ENCODE peak calls at places on chromosomes 16 and 17, in ten cellular contexts. One of them, this sample, is unnamed.

GRCh38 chr17:63525190-63525946 is 2.2 kb downstream of the KCNH6 start:
- DNase-seq in H1: no peak
- DNase-seq in tibial nerve: no peak
- DNase-seq in uterus: no peak
- DNase-seq in HCT116: no peak
- DNase-seq in psoas muscle: no peak
- DNase-seq in transverse colon: no peak
- DNase-seq in CD8-positive, alpha-beta T cell: no peak
- DNase-seq in tibial artery: no peak
- DNase-seq in fibroblast of lung: no peak
- DNase-seq in this sample: no peak

GRCh38 chr17:12958786-12959185 is 59.0 kb downstream of the ELAC2 start:
- DNase-seq in H1: no peak
- DNase-seq in tibial nerve: no peak
- DNase-seq in uterus: no peak
- DNase-seq in HCT116: no peak
- DNase-seq in psoas muscle: no peak
- DNase-seq in transverse colon: no peak
- DNase-seq in CD8-positive, alpha-beta T cell: no peak
- DNase-seq in tibial artery: no peak
- DNase-seq in fibroblast of lung: no peak
- DNase-seq in this sample: no peak

GRCh38 chr17:43324205-43324893 is 74.4 kb upstream of the ARL4D start:
- DNase-seq in H1: no peak
- DNase-seq in tibial nerve: no peak
- DNase-seq in uterus: no peak
- DNase-seq in HCT116: no peak
- DNase-seq in psoas muscle: no peak
- DNase-seq in transverse colon: no peak
- DNase-seq in CD8-positive, alpha-beta T cell: no peak
- DNase-seq in tibial artery: no peak
- DNase-seq in fibroblast of lung: no peak
- DNase-seq in this sample: no peak

GRCh38 chr17:32757963-32758362 is 119.0 kb downstream of the MYO1D start:
- DNase-seq in H1: no peak
- DNase-seq in tibial nerve: no peak
- DNase-seq in uterus: no peak
- DNase-seq in HCT116: no peak
- DNase-seq in psoas muscle: no peak
- DNase-seq in transverse colon: no peak
- DNase-seq in CD8-positive, alpha-beta T cell: no peak
- DNase-seq in tibial artery: no peak
- DNase-seq in fibroblast of lung: no peak
- DNase-seq in this sample: no peak

GRCh38 chr17:27609606-27610303 is 21.2 kb upstream of the LGALS9 start:
- DNase-seq in H1: no peak
- DNase-seq in tibial nerve: no peak
- DNase-seq in uterus: no peak
- DNase-seq in HCT116: no peak
- DNase-seq in psoas muscle: no peak
- DNase-seq in transverse colon: peak; percentile 69
- DNase-seq in CD8-positive, alpha-beta T cell: no peak
- DNase-seq in tibial artery: no peak
- DNase-seq in fibroblast of lung: peak; percentile 31
- DNase-seq in this sample: no peak

GRCh38 chr16:84053237-84053636 is 10.6 kb upstream of the SLC38A8 start:
- DNase-seq in H1: no peak
- DNase-seq in tibial nerve: no peak
- DNase-seq in uterus: peak; percentile 0
- DNase-seq in HCT116: no peak
- DNase-seq in psoas muscle: no peak
- DNase-seq in transverse colon: peak; percentile 1
- DNase-seq in CD8-positive, alpha-beta T cell: no peak
- DNase-seq in tibial artery: no peak
- DNase-seq in fibroblast of lung: no peak
- DNase-seq in this sample: no peak

GRCh38 chr16:19808061-19808621 is 76.5 kb downstream of the GPRC5B start:
- DNase-seq in H1: no peak
- DNase-seq in tibial nerve: no peak
- DNase-seq in uterus: no peak
- DNase-seq in HCT116: no peak
- DNase-seq in psoas muscle: no peak
- DNase-seq in transverse colon: no peak
- DNase-seq in CD8-positive, alpha-beta T cell: no peak
- DNase-seq in tibial artery: no peak
- DNase-seq in fibroblast of lung: no peak
- DNase-seq in this sample: no peak

GRCh38 chr16:69798466-69798865 is 36.3 kb downstream of the WWP2 start:
- DNase-seq in H1: no peak
- DNase-seq in tibial nerve: no peak
- DNase-seq in uterus: no peak
- DNase-seq in HCT116: no peak
- DNase-seq in psoas muscle: no peak
- DNase-seq in transverse colon: no peak
- DNase-seq in CD8-positive, alpha-beta T cell: no peak
- DNase-seq in tibial artery: no peak
- DNase-seq in fibroblast of lung: peak; percentile 21
- DNase-seq in this sample: no peak

GRCh38 chr17:74737299-74738050 is 419 bp downstream of the RAB37 start:
- DNase-seq in H1: peak; percentile 85
- DNase-seq in tibial nerve: no peak
- DNase-seq in uterus: no peak
- DNase-seq in HCT116: peak; percentile 59
- DNase-seq in psoas muscle: no peak
- DNase-seq in transverse colon: peak; percentile 42
- DNase-seq in CD8-positive, alpha-beta T cell: no peak
- DNase-seq in tibial artery: no peak
- DNase-seq in fibroblast of lung: no peak
- DNase-seq in this sample: no peak

GRCh38 chr16:4709481-4709880 is 16.1 kb downstream of the NUDT16L1 start:
- DNase-seq in H1: no peak
- DNase-seq in tibial nerve: no peak
- DNase-seq in uterus: no peak
- DNase-seq in HCT116: no peak
- DNase-seq in psoas muscle: no peak
- DNase-seq in transverse colon: no peak
- DNase-seq in CD8-positive, alpha-beta T cell: no peak
- DNase-seq in tibial artery: no peak
- DNase-seq in fibroblast of lung: peak; percentile 74
- DNase-seq in this sample: no peak

GRCh38 chr17:7972131-7972785 is 30.2 kb upstream of the GUCY2D start:
- DNase-seq in H1: no peak
- DNase-seq in tibial nerve: no peak
- DNase-seq in uterus: no peak
- DNase-seq in HCT116: no peak
- DNase-seq in psoas muscle: no peak
- DNase-seq in transverse colon: no peak
- DNase-seq in CD8-positive, alpha-beta T cell: no peak
- DNase-seq in tibial artery: no peak
- DNase-seq in fibroblast of lung: peak; percentile 13
- DNase-seq in this sample: no peak

GRCh38 chr16:73231969-73232554 is 184.1 kb upstream of the ZFHX3 start:
- DNase-seq in H1: no peak
- DNase-seq in tibial nerve: no peak
- DNase-seq in uterus: peak; percentile 28
- DNase-seq in HCT116: no peak
- DNase-seq in psoas muscle: no peak
- DNase-seq in transverse colon: no peak
- DNase-seq in CD8-positive, alpha-beta T cell: no peak
- DNase-seq in tibial artery: no peak
- DNase-seq in fibroblast of lung: no peak
- DNase-seq in this sample: no peak

GRCh38 chr17:18270046-18270850 is 9.8 kb downstream of the MIEF2 start:
- DNase-seq in H1: no peak
- DNase-seq in tibial nerve: no peak
- DNase-seq in uterus: no peak
- DNase-seq in HCT116: no peak
- DNase-seq in psoas muscle: no peak
- DNase-seq in transverse colon: no peak
- DNase-seq in CD8-positive, alpha-beta T cell: no peak
- DNase-seq in tibial artery: no peak
- DNase-seq in fibroblast of lung: no peak
- DNase-seq in this sample: no peak

GRCh38 chr17:18270851-18271170 is 10.3 kb downstream of the MIEF2 start:
- DNase-seq in H1: no peak
- DNase-seq in tibial nerve: no peak
- DNase-seq in uterus: no peak
- DNase-seq in HCT116: no peak
- DNase-seq in psoas muscle: no peak
- DNase-seq in transverse colon: no peak
- DNase-seq in CD8-positive, alpha-beta T cell: no peak
- DNase-seq in tibial artery: no peak
- DNase-seq in fibroblast of lung: no peak
- DNase-seq in this sample: no peak

GRCh38 chr17:18263885-18264682 is 3.6 kb downstream of the MIEF2 start:
- DNase-seq in H1: no peak
- DNase-seq in tibial nerve: no peak
- DNase-seq in uterus: no peak
- DNase-seq in HCT116: no peak
- DNase-seq in psoas muscle: no peak
- DNase-seq in transverse colon: no peak
- DNase-seq in CD8-positive, alpha-beta T cell: no peak
- DNase-seq in tibial artery: no peak
- DNase-seq in fibroblast of lung: no peak
- DNase-seq in this sample: no peak

GRCh38 chr17:18267927-18268711 is 7.7 kb downstream of the MIEF2 start:
- DNase-seq in H1: no peak
- DNase-seq in tibial nerve: no peak
- DNase-seq in uterus: no peak
- DNase-seq in HCT116: no peak
- DNase-seq in psoas muscle: no peak
- DNase-seq in transverse colon: no peak
- DNase-seq in CD8-positive, alpha-beta T cell: no peak
- DNase-seq in tibial artery: no peak
- DNase-seq in fibroblast of lung: no peak
- DNase-seq in this sample: no peak

GRCh38 chr17:18267366-18267765 is 6.9 kb downstream of the MIEF2 start:
- DNase-seq in H1: no peak
- DNase-seq in tibial nerve: no peak
- DNase-seq in uterus: no peak
- DNase-seq in HCT116: no peak
- DNase-seq in psoas muscle: no peak
- DNase-seq in transverse colon: no peak
- DNase-seq in CD8-positive, alpha-beta T cell: no peak
- DNase-seq in tibial artery: no peak
- DNase-seq in fibroblast of lung: no peak
- DNase-seq in this sample: no peak
- H3K36me3 ChIP-seq in H1: peaks cover 3% of the 10 kb centered on the region
- H3K36me3 ChIP-seq in tibial nerve: no peaks in the 10 kb centered on the region
- H3K36me3 ChIP-seq in uterus: no peaks in the 10 kb centered on the region
- H3K36me3 ChIP-seq in HCT116: peaks cover 8% of the 10 kb centered on the region
- H3K36me3 ChIP-seq in psoas muscle: peaks cover 6% of the 10 kb centered on the region
- H3K36me3 ChIP-seq in transverse colon: no peaks in the 10 kb centered on the region
- H3K36me3 ChIP-seq in CD8-positive, alpha-beta T cell: peaks cover 13% of the 10 kb centered on the region
- H3K36me3 ChIP-seq in tibial artery: peaks cover 34% of the 10 kb centered on the region
- H3K36me3 ChIP-seq in fibroblast of lung: peaks cover 15% of the 10 kb centered on the region
- H3K36me3 ChIP-seq in this sample: peaks cover 28% of the 10 kb centered on the region

GRCh38 chr16:11735801-11736200 is 6.9 kb downstream of the TXNDC11 start:
- DNase-seq in H1: no peak
- DNase-seq in tibial nerve: no peak
- DNase-seq in uterus: no peak
- DNase-seq in HCT116: no peak
- DNase-seq in psoas muscle: peak; percentile 38
- DNase-seq in transverse colon: no peak
- DNase-seq in CD8-positive, alpha-beta T cell: no peak
- DNase-seq in tibial artery: no peak
- DNase-seq in fibroblast of lung: no peak
- DNase-seq in this sample: no peak
- H3K4me1 ChIP-seq in H1: peaks cover under 1% of the 10 kb centered on the region
- H3K4me1 ChIP-seq in tibial nerve: peaks cover 12% of the 10 kb centered on the region
- H3K4me1 ChIP-seq in uterus: peaks cover 8% of the 10 kb centered on the region
- H3K4me1 ChIP-seq in HCT116: peaks cover 3% of the 10 kb centered on the region
- H3K4me1 ChIP-seq in psoas muscle: peaks cover 67% of the 10 kb centered on the region
- H3K4me1 ChIP-seq in transverse colon: peaks cover 18% of the 10 kb centered on the region
- H3K4me1 ChIP-seq in CD8-positive, alpha-beta T cell: peaks cover 18% of the 10 kb centered on the region
- H3K4me1 ChIP-seq in tibial artery: peaks cover 51% of the 10 kb centered on the region
- H3K4me1 ChIP-seq in fibroblast of lung: peaks cover 3% of the 10 kb centered on the region
- H3K4me1 ChIP-seq in this sample: peaks cover 90% of the 10 kb centered on the region

DNA sequence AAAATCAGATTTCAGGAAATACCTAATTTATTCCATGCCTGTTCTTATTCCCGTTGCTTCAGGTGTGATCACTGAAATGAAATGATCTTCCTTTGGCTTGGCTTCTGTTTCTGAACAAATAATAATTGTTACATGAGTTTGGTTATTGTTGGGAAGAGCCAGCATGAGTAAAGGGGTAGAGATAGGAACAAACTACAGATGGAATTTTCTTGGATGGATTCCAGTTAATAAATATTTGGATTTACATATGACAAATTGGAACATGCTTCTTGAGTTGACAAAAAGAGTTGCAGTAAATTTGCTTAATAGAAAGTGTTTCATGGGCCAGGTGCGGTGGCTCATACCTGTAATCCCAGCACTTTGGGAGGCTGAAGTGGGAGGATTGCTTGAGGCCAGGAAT is 28.2 kb downstream of the TAC4 start:
- DNase-seq in H1: no peak
- DNase-seq in tibial nerve: no peak
- DNase-seq in uterus: no peak
- DNase-seq in HCT116: no peak
- DNase-seq in psoas muscle: no peak
- DNase-seq in transverse colon: no peak
- DNase-seq in CD8-positive, alpha-beta T cell: no peak
- DNase-seq in tibial artery: no peak
- DNase-seq in fibroblast of lung: no peak
- DNase-seq in this sample: no peak
- H3K36me3 ChIP-seq in H1: peaks cover 25% of the 10 kb centered on the region
- H3K36me3 ChIP-seq in tibial nerve: no peaks in the 10 kb centered on the region
- H3K36me3 ChIP-seq in uterus: no peaks in the 10 kb centered on the region
- H3K36me3 ChIP-seq in HCT116: peaks cover 65% of the 10 kb centered on the region
- H3K36me3 ChIP-seq in psoas muscle: peaks cover 9% of the 10 kb centered on the region
- H3K36me3 ChIP-seq in transverse colon: no peaks in the 10 kb centered on the region
- H3K36me3 ChIP-seq in CD8-positive, alpha-beta T cell: peaks cover 37% of the 10 kb centered on the region
- H3K36me3 ChIP-seq in tibial artery: peaks cover 89% of the 10 kb centered on the region
- H3K36me3 ChIP-seq in fibroblast of lung: peaks cover 4% of the 10 kb centered on the region
- H3K36me3 ChIP-seq in this sample: peaks cover 97% of the 10 kb centered on the region

DNA sequence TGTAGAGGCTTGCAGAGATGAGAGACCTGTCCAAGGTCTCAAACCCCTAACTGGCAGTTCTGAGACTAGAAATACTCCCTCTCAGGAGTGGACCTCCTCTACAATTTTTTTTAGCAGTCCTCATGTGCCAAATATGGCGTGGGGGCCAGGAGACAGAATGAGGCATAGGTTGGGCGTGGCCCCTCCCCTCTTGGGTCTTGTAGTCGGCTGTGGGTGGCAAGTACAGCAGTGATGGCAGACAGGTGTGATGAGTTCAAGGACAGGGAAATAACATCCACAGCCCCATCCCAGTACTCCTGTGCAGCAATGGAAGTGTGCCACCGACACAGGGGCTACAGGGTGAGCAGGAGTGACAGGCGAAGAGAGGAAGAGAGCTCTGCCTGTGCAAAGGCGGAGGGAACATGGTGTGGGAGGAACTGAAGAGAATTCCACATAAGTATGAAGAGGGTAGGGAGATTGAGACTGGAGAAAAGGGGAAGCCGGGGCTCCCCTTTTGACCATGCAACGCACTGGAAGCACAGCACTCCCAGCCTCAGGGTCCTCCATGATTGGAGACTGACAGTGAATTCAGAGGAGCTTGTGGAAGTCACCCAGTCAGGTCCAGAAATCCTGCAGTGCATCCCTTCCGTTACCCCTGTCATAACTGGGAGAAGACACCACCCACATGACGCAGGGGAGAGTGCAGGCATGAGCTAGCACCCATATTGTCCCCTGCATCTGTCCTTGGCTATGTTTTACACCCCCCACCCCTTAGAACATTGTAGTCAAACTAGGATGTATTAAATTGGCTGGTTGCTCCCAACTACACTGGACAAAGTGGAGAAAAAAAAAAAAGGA is 14.8 kb upstream of the CETP start:
- DNase-seq in H1: no peak
- DNase-seq in tibial nerve: no peak
- DNase-seq in uterus: no peak
- DNase-seq in HCT116: no peak
- DNase-seq in psoas muscle: no peak
- DNase-seq in transverse colon: peak; percentile 47
- DNase-seq in CD8-positive, alpha-beta T cell: no peak
- DNase-seq in tibial artery: no peak
- DNase-seq in fibroblast of lung: no peak
- DNase-seq in this sample: no peak
- H3K4me1 ChIP-seq in H1: no peaks in the 10 kb centered on the region
- H3K4me1 ChIP-seq in tibial nerve: peaks cover 8% of the 10 kb centered on the region
- H3K4me1 ChIP-seq in uterus: no peaks in the 10 kb centered on the region
- H3K4me1 ChIP-seq in HCT116: peaks cover 3% of the 10 kb centered on the region
- H3K4me1 ChIP-seq in psoas muscle: no peaks in the 10 kb centered on the region
- H3K4me1 ChIP-seq in transverse colon: no peaks in the 10 kb centered on the region
- H3K4me1 ChIP-seq in CD8-positive, alpha-beta T cell: no peaks in the 10 kb centered on the region
- H3K4me1 ChIP-seq in tibial artery: peaks cover 11% of the 10 kb centered on the region
- H3K4me1 ChIP-seq in fibroblast of lung: peaks cover 9% of the 10 kb centered on the region
- H3K4me1 ChIP-seq in this sample: peaks cover 39% of the 10 kb centered on the region

This sample was measured in lower lobe of right lung.